ENCODE peak calls at places on chromosomes 13 and 19, in nine cellular contexts. Q is upper lobe of left lung; X is mesenchymal stem cell; S is endodermal cell; E is brain microvascular endothelial cell; O is effector memory CD4-positive, alpha-beta T cell; J is IMR-90; B is adrenal gland; V is neuronal stem cell. U is an unnamed sample.

GRCh38 chr13:57982782-57983181 is 351.2 kb downstream of the PCDH17 start:
- DNase-seq in E (no peak), B (no peak), Q (no peak), V (no peak), O (no peak), J (no peak), S (no peak), X (no peak), U (no peak)

GRCh38 chr19:35533822-35534521 is 716 bp downstream of the GAPDHS start:
- DNase-seq in B (no peak), V (no peak), Q (peak; percentile 91), X (peak; percentile 40), E (no peak), S (peak; percentile 79), J (peak; percentile 57), O (no peak), U (no peak)

GRCh38 chr13:100128373-100128772 is 39.5 kb downstream of the PCCA start:
- DNase-seq in S (no peak), O (no peak), E (peak; percentile 82), Q (no peak), X (peak; percentile 83), V (no peak), B (no peak), J (peak; percentile 92), U (no peak)

GRCh38 chr13:78241278-78241919 is 322.8 kb upstream of the EDNRB start:
- DNase-seq in X (peak; percentile 32), V (peak; percentile 44), J (peak; percentile 11), B (peak; percentile 17), E (peak; percentile 12), S (peak; percentile 85), Q (no peak), O (no peak), U (peak; percentile 13)

GRCh38 chr19:32614916-32615315 is 33.9 kb downstream of the PDCD5 start:
- DNase-seq in S (no peak), Q (no peak), B (no peak), O (no peak), E (no peak), X (no peak), V (no peak), J (no peak), U (no peak)

GRCh38 chr19:34662919-34663318 is 14.0 kb downstream of the SCGB2B2 start:
- DNase-seq in O (no peak), E (no peak), X (no peak), S (peak; percentile 74), J (no peak), B (no peak), V (no peak), Q (no peak), U (peak; percentile 9)

GRCh38 chr19:15584541-15585115 is 30.4 kb upstream of the CYP4F8 start:
- DNase-seq in B (peak; percentile 75), V (peak; percentile 37), J (peak; percentile 28), X (no peak), Q (peak; percentile 76), S (peak; percentile 97), E (peak; percentile 40), O (peak; percentile 57), U (peak; percentile 20)

GRCh38 chr13:40430234-40430633 is 236.2 kb downstream of the FOXO1 start:
- DNase-seq in V (no peak), X (no peak), S (no peak), B (no peak), J (no peak), O (no peak), E (no peak), Q (no peak), U (no peak)

GRCh38 chr19:4082172-4082571 is 15.5 kb upstream of the ZBTB7A start:
- DNase-seq in X (no peak), S (no peak), Q (peak; percentile 47), B (no peak), O (no peak), E (no peak), V (no peak), J (no peak), U (no peak)

GRCh38 chr19:4081441-4082129 is 14.9 kb upstream of the ZBTB7A start:
- DNase-seq in S (no peak), Q (no peak), O (no peak), J (no peak), B (no peak), E (no peak), V (no peak), X (no peak), U (no peak)

GRCh38 chr19:4086336-4086953 is 19.7 kb upstream of the ZBTB7A start:
- DNase-seq in O (no peak), Q (no peak), B (no peak), V (no peak), S (no peak), X (no peak), J (no peak), E (no peak), U (no peak)

GRCh38 chr19:4084547-4084877 is 17.8 kb upstream of the ZBTB7A start:
- DNase-seq in O (no peak), J (no peak), E (no peak), Q (peak; percentile 70), S (no peak), B (no peak), V (no peak), X (no peak), U (no peak)

DNA sequence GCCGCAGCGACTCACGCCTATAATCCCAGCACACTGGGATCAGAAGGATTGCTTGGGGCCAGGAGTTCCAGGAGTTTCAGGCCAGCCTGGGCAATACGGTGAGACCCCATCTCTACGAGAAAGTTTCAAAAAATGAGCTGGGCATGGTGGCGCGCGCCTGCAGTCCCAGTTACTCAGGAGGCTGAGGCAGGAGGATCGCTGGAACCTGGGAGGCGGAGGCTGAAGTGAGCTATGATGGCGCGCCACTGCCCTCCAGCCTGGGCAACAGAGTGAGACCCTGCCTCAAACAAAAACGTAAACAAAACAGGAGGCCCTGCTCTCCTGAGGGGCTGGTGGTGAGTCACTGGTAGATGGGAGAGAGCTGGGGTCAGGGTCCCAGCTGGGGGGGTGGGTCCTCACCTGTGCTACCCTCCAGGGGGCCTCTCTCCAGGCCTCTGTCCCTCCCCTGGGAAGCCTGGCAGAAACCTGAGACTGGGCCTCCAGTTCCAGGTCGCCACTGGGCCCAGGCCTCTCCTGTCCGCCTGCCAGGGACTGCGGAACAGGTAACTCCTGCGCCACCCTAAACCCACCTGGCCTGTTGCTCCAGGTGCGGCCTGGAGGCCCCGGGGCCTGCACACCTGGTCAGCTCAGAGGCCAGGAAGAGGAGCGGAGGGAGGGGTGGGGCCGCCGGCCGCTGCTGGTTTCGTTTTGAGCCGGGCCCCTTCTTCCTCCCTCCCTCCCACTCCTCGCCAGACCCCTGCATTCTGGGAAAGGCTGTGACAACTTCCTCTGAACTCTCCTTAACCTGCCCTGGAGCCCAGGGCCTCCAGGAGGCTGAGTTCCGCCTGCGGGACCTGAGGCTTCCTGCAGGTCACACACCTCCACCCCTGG is 17.2 kb upstream of the ZBTB7A start:
- DNase-seq in B (no peak), J (no peak), O (no peak), S (no peak), E (no peak), X (no peak), V (no peak), Q (peak; percentile 88), U (no peak)
- H3K27ac ChIP-seq in B (no peak overlapping the region), J (no peak overlapping the region), O (peak overlapping the region; percentile 53), S (no peak overlapping the region), E (no peak overlapping the region), X (no peak overlapping the region), V (no peak overlapping the region), Q (peak overlapping the region; percentile 82), U (no peak overlapping the region)

DNA sequence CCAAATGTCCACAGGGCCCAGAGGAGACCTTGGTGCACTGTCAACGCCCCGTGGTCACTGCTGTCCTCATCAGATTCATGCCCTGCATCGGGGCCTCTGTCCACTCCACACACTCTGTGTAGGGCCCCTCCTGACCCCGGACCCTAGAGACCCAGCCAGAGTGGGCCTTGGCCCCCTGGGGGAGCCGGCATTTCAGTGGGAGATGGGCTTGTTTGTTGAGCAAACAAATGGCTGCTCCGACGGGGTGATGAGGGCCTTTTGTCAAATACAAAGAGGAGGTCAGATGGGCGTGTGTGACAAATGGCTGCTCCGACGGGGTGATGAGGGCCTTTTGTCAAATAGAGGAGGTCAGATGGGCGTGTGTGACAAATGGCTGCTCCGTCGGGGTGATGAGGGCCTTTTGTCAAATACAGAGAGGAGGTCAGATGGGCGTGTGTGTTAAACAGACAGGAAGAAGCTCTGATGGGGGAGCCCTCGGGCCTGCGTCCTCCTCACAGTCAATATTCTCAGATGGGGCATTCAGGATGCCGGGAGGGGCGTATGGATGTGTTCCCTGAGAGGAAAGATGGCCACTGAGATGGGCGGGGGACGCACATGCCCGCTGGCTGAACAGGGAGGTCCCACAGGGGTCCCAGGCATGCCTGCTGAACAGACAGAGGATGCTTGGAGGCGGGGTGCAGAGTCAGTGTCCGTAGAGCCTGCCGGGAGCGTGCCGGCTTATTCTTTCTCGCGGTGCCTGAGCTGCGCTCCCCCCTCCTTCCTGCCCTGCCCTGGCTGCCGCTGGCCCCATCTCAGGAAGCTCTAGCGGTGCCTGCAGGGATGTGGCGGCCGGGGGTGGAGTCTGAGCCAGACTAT is 36.3 kb downstream of the SMIM24 start:
- DNase-seq in V (peak; percentile 89), E (peak; percentile 60), S (peak; percentile 91), J (peak; percentile 47), B (no peak), Q (peak; percentile 54), O (no peak), X (peak; percentile 75), U (no peak)
- H3K27ac ChIP-seq in V (peak overlapping the region; percentile 75), E (no peak overlapping the region), S (peak overlapping the region; percentile 96), J (no peak overlapping the region), B (peak overlapping the region; percentile 47), Q (peak overlapping the region; percentile 76), O (no peak overlapping the region), X (no peak overlapping the region), U (no peak overlapping the region)

GRCh38 chr13:25288966-25289365 is 1.7 kb upstream of the MTMR6 start:
- DNase-seq in B (no peak), V (no peak), Q (no peak), O (no peak), J (no peak), S (no peak), X (no peak), E (no peak), U (no peak)

GRCh38 chr13:25286969-25287961 is at the start of gene MTMR6:
- DNase-seq in O (peak; percentile 88), V (peak; percentile 85), J (peak; percentile 82), Q (peak; percentile 99), S (peak; percentile 96), B (peak; percentile 93), E (peak; percentile 86), X (peak; percentile 91), U (peak; percentile 37)

GRCh38 chr13:25295228-25295627 is 6.2 kb upstream of the NUP58 start:
- DNase-seq in Q (no peak), O (no peak), X (no peak), S (no peak), B (no peak), V (no peak), J (peak; percentile 38), E (peak; percentile 32), U (no peak)

GRCh38 chr13:25292301-25292700 is 5.0 kb upstream of the MTMR6 start:
- DNase-seq in S (no peak), B (no peak), X (peak; percentile 33), Q (no peak), J (peak; percentile 47), O (no peak), E (peak; percentile 40), V (no peak), U (no peak)

GRCh38 chr13:25291691-25292090 is 4.4 kb upstream of the MTMR6 start:
- DNase-seq in O (no peak), Q (no peak), X (no peak), J (no peak), E (no peak), B (no peak), V (no peak), S (no peak), U (no peak)
- H3K27ac ChIP-seq in O (no peak overlapping the region), Q (no peak overlapping the region), X (peak overlapping the region; percentile 20), J (no peak overlapping the region), E (no peak overlapping the region), B (no peak overlapping the region), V (no peak overlapping the region), S (no peak overlapping the region), U (no peak overlapping the region)

GRCh38 chr13:39274926-39275325 is 236.7 kb downstream of the NHLRC3 start:
- DNase-seq in B (no peak), E (no peak), V (no peak), Q (no peak), J (no peak), X (no peak), S (no peak), O (no peak), U (no peak)
- H3K27ac ChIP-seq in B (no peak overlapping the region), E (no peak overlapping the region), V (no peak overlapping the region), Q (no peak overlapping the region), J (no peak overlapping the region), X (no peak overlapping the region), S (no peak overlapping the region), O (no peak overlapping the region), U (no peak overlapping the region)

U was measured in iPS DF 6.9.